ENCODE peak calls at places on chromosome 4, in ten cellular contexts. One of them, this sample, is unnamed. For H3K4me1, the result is how much of the 10 kb centered on the place peaks cover.

GRCh38 chr4:157048248-157048647 is 27.7 kb upstream of the GLRB start:
- DNase-seq in fibroblast of lung: peak
- DNase-seq in PC-3: no peak
- DNase-seq in tibial nerve: peak
- DNase-seq in thyroid gland: no peak
- DNase-seq in upper lobe of right lung: no peak
- DNase-seq in endothelial cell of umbilical vein: no peak
- DNase-seq in gastrocnemius medialis: peak
- DNase-seq in tibial artery: peak
- DNase-seq in lower lobe of right lung: no peak
- DNase-seq in this sample: no peak

GRCh38 chr4:54091637-54092404 is 8.1 kb upstream of the GSX2 start:
- DNase-seq in thyroid gland: peak
- DNase-seq in gastrocnemius medialis: peak
- DNase-seq in upper lobe of right lung: peak
- DNase-seq in fibroblast of lung: peak
- DNase-seq in tibial nerve: peak
- DNase-seq in lower lobe of right lung: peak
- DNase-seq in PC-3: peak
- DNase-seq in tibial artery: peak
- DNase-seq in endothelial cell of umbilical vein: peak
- DNase-seq in this sample: no peak

GRCh38 chr4:90546114-90546513 is 418.9 kb downstream of the CCSER1 start:
- DNase-seq in lower lobe of right lung: no peak
- DNase-seq in thyroid gland: no peak
- DNase-seq in endothelial cell of umbilical vein: peak
- DNase-seq in gastrocnemius medialis: no peak
- DNase-seq in tibial nerve: no peak
- DNase-seq in tibial artery: no peak
- DNase-seq in PC-3: peak
- DNase-seq in fibroblast of lung: peak
- DNase-seq in upper lobe of right lung: no peak
- DNase-seq in this sample: no peak

GRCh38 chr4:94576163-94576562 is 124.4 kb downstream of the PDLIM5 start:
- DNase-seq in fibroblast of lung: no peak
- DNase-seq in thyroid gland: no peak
- DNase-seq in PC-3: no peak
- DNase-seq in tibial artery: no peak
- DNase-seq in endothelial cell of umbilical vein: no peak
- DNase-seq in upper lobe of right lung: no peak
- DNase-seq in gastrocnemius medialis: no peak
- DNase-seq in lower lobe of right lung: no peak
- DNase-seq in tibial nerve: no peak
- DNase-seq in this sample: no peak

GRCh38 chr4:182776376-182777058 is 140.7 kb downstream of the DCTD start:
- DNase-seq in upper lobe of right lung: no peak
- DNase-seq in PC-3: no peak
- DNase-seq in thyroid gland: no peak
- DNase-seq in tibial nerve: no peak
- DNase-seq in tibial artery: no peak
- DNase-seq in gastrocnemius medialis: no peak
- DNase-seq in fibroblast of lung: peak
- DNase-seq in lower lobe of right lung: no peak
- DNase-seq in endothelial cell of umbilical vein: no peak
- DNase-seq in this sample: no peak

GRCh38 chr4:51851090-51851936 is 8.4 kb downstream of the DCUN1D4 start:
- DNase-seq in tibial nerve: no peak
- DNase-seq in gastrocnemius medialis: no peak
- DNase-seq in lower lobe of right lung: no peak
- DNase-seq in upper lobe of right lung: no peak
- DNase-seq in thyroid gland: no peak
- DNase-seq in fibroblast of lung: no peak
- DNase-seq in PC-3: no peak
- DNase-seq in tibial artery: no peak
- DNase-seq in endothelial cell of umbilical vein: no peak
- DNase-seq in this sample: peak

GRCh38 chr4:74237425-74237966 is 70.8 kb upstream of the EPGN start:
- DNase-seq in tibial artery: no peak
- DNase-seq in tibial nerve: no peak
- DNase-seq in fibroblast of lung: no peak
- DNase-seq in endothelial cell of umbilical vein: no peak
- DNase-seq in gastrocnemius medialis: no peak
- DNase-seq in thyroid gland: no peak
- DNase-seq in lower lobe of right lung: no peak
- DNase-seq in upper lobe of right lung: no peak
- DNase-seq in PC-3: no peak
- DNase-seq in this sample: no peak

GRCh38 chr4:75724867-75725724 is 719 bp downstream of the USO1 start:
- DNase-seq in PC-3: peak
- DNase-seq in tibial artery: peak
- DNase-seq in lower lobe of right lung: peak
- DNase-seq in gastrocnemius medialis: peak
- DNase-seq in tibial nerve: peak
- DNase-seq in upper lobe of right lung: peak
- DNase-seq in thyroid gland: peak
- DNase-seq in fibroblast of lung: peak
- DNase-seq in endothelial cell of umbilical vein: peak
- DNase-seq in this sample: peak

GRCh38 chr4:149555146-149555545 is 260.5 kb downstream of the IQCM start:
- DNase-seq in tibial artery: no peak
- DNase-seq in lower lobe of right lung: no peak
- DNase-seq in endothelial cell of umbilical vein: no peak
- DNase-seq in fibroblast of lung: peak
- DNase-seq in gastrocnemius medialis: no peak
- DNase-seq in upper lobe of right lung: no peak
- DNase-seq in PC-3: no peak
- DNase-seq in thyroid gland: no peak
- DNase-seq in tibial nerve: no peak
- DNase-seq in this sample: no peak

GRCh38 chr4:6542951-6543350 is 32.0 kb upstream of the MAN2B2 start:
- DNase-seq in thyroid gland: no peak
- DNase-seq in tibial nerve: no peak
- DNase-seq in lower lobe of right lung: no peak
- DNase-seq in upper lobe of right lung: no peak
- DNase-seq in gastrocnemius medialis: no peak
- DNase-seq in tibial artery: no peak
- DNase-seq in fibroblast of lung: no peak
- DNase-seq in endothelial cell of umbilical vein: no peak
- DNase-seq in PC-3: no peak
- DNase-seq in this sample: no peak

GRCh38 chr4:92172203-92172602 is 131.6 kb upstream of the GRID2 start:
- DNase-seq in gastrocnemius medialis: no peak
- DNase-seq in tibial artery: no peak
- DNase-seq in thyroid gland: no peak
- DNase-seq in fibroblast of lung: no peak
- DNase-seq in tibial nerve: no peak
- DNase-seq in PC-3: peak
- DNase-seq in endothelial cell of umbilical vein: no peak
- DNase-seq in upper lobe of right lung: no peak
- DNase-seq in lower lobe of right lung: no peak
- DNase-seq in this sample: no peak

DNA sequence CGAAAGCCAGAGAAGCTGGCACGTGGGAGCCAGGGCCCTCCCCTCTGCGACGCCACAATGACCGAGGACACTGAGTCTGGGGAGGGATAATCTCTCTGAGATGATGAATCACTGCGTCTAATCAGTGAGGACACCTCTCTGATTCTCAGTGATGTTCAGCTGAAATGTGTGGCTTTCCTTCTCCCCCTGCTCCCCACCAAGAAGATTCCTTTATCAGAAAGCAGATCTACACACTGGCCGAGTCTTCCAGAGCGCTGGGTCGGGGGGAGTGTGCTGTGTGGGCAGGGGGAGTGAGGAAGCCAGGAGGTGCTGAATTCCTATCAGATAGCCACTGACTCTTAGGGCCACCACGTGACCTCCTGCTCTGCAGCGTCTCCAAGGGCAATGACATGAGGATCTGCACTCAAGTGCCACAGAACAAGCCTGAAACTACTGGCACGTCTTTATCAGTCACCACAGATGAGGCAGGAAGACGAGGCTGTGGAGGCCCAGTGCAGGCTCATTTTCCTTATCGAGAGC is 89.2 kb downstream of the GATB start:
- DNase-seq in PC-3: no peak
- DNase-seq in thyroid gland: peak
- DNase-seq in gastrocnemius medialis: no peak
- DNase-seq in fibroblast of lung: no peak
- DNase-seq in lower lobe of right lung: no peak
- DNase-seq in endothelial cell of umbilical vein: no peak
- DNase-seq in tibial nerve: no peak
- DNase-seq in upper lobe of right lung: no peak
- DNase-seq in tibial artery: no peak
- DNase-seq in this sample: no peak
- TF ChIP-seq CTCF in PC-3: no peak
- TF ChIP-seq CTCF in thyroid gland: no peak
- TF ChIP-seq CTCF in gastrocnemius medialis: no peak
- TF ChIP-seq CTCF in fibroblast of lung: no peak
- TF ChIP-seq CTCF in lower lobe of right lung: no peak
- TF ChIP-seq CTCF in endothelial cell of umbilical vein: no peak
- TF ChIP-seq CTCF in tibial nerve: no peak
- TF ChIP-seq CTCF in upper lobe of right lung: no peak
- TF ChIP-seq CTCF in tibial artery: no peak
- TF ChIP-seq CTCF in this sample: no peak

GRCh38 chr4:111807556-111807955 is 337.7 kb upstream of the FAM241A start:
- DNase-seq in upper lobe of right lung: no peak
- DNase-seq in tibial artery: no peak
- DNase-seq in gastrocnemius medialis: no peak
- DNase-seq in endothelial cell of umbilical vein: no peak
- DNase-seq in tibial nerve: no peak
- DNase-seq in lower lobe of right lung: no peak
- DNase-seq in PC-3: no peak
- DNase-seq in thyroid gland: no peak
- DNase-seq in fibroblast of lung: no peak
- DNase-seq in this sample: no peak

GRCh38 chr4:111808174-111808573 is 337.1 kb upstream of the FAM241A start:
- DNase-seq in tibial nerve: no peak
- DNase-seq in fibroblast of lung: no peak
- DNase-seq in PC-3: no peak
- DNase-seq in thyroid gland: no peak
- DNase-seq in lower lobe of right lung: no peak
- DNase-seq in endothelial cell of umbilical vein: no peak
- DNase-seq in tibial artery: no peak
- DNase-seq in gastrocnemius medialis: no peak
- DNase-seq in upper lobe of right lung: no peak
- DNase-seq in this sample: no peak

GRCh38 chr4:111802191-111802590 is 343.1 kb upstream of the FAM241A start:
- DNase-seq in gastrocnemius medialis: no peak
- DNase-seq in upper lobe of right lung: no peak
- DNase-seq in tibial artery: no peak
- DNase-seq in tibial nerve: no peak
- DNase-seq in fibroblast of lung: no peak
- DNase-seq in PC-3: no peak
- DNase-seq in endothelial cell of umbilical vein: no peak
- DNase-seq in lower lobe of right lung: no peak
- DNase-seq in thyroid gland: no peak
- DNase-seq in this sample: no peak

GRCh38 chr4:111811661-111812060 is 333.6 kb upstream of the FAM241A start:
- DNase-seq in tibial artery: no peak
- DNase-seq in upper lobe of right lung: no peak
- DNase-seq in PC-3: no peak
- DNase-seq in endothelial cell of umbilical vein: no peak
- DNase-seq in fibroblast of lung: no peak
- DNase-seq in thyroid gland: no peak
- DNase-seq in lower lobe of right lung: no peak
- DNase-seq in tibial nerve: no peak
- DNase-seq in gastrocnemius medialis: no peak
- DNase-seq in this sample: no peak

GRCh38 chr4:111806331-111806730 is 338.9 kb upstream of the FAM241A start:
- DNase-seq in upper lobe of right lung: no peak
- DNase-seq in fibroblast of lung: no peak
- DNase-seq in tibial nerve: no peak
- DNase-seq in thyroid gland: no peak
- DNase-seq in tibial artery: no peak
- DNase-seq in lower lobe of right lung: no peak
- DNase-seq in endothelial cell of umbilical vein: no peak
- DNase-seq in gastrocnemius medialis: no peak
- DNase-seq in PC-3: peak
- DNase-seq in this sample: no peak
- H3K4me3 ChIP-seq in upper lobe of right lung: no peak
- H3K4me3 ChIP-seq in fibroblast of lung: no peak
- H3K4me3 ChIP-seq in tibial nerve: no peak
- H3K4me3 ChIP-seq in thyroid gland: no peak
- H3K4me3 ChIP-seq in tibial artery: no peak
- H3K4me3 ChIP-seq in lower lobe of right lung: no peak
- H3K4me3 ChIP-seq in endothelial cell of umbilical vein: no peak
- H3K4me3 ChIP-seq in gastrocnemius medialis: no peak
- H3K4me3 ChIP-seq in PC-3: no peak
- H3K4me3 ChIP-seq in this sample: no peak

GRCh38 chr4:105550641-105551040 is 1.8 kb upstream of the ARHGEF38 start:
- DNase-seq in endothelial cell of umbilical vein: no peak
- DNase-seq in thyroid gland: no peak
- DNase-seq in gastrocnemius medialis: no peak
- DNase-seq in tibial nerve: no peak
- DNase-seq in fibroblast of lung: no peak
- DNase-seq in lower lobe of right lung: no peak
- DNase-seq in upper lobe of right lung: no peak
- DNase-seq in tibial artery: no peak
- DNase-seq in PC-3: peak
- DNase-seq in this sample: no peak
- H3K4me1 ChIP-seq in endothelial cell of umbilical vein: under half
- H3K4me1 ChIP-seq in thyroid gland: under half
- H3K4me1 ChIP-seq in gastrocnemius medialis: under half
- H3K4me1 ChIP-seq in tibial nerve: under half
- H3K4me1 ChIP-seq in fibroblast of lung: under half
- H3K4me1 ChIP-seq in lower lobe of right lung: under half
- H3K4me1 ChIP-seq in upper lobe of right lung: under half
- H3K4me1 ChIP-seq in tibial artery: under half
- H3K4me1 ChIP-seq in PC-3: half or more
- H3K4me1 ChIP-seq in this sample: under half

DNA sequence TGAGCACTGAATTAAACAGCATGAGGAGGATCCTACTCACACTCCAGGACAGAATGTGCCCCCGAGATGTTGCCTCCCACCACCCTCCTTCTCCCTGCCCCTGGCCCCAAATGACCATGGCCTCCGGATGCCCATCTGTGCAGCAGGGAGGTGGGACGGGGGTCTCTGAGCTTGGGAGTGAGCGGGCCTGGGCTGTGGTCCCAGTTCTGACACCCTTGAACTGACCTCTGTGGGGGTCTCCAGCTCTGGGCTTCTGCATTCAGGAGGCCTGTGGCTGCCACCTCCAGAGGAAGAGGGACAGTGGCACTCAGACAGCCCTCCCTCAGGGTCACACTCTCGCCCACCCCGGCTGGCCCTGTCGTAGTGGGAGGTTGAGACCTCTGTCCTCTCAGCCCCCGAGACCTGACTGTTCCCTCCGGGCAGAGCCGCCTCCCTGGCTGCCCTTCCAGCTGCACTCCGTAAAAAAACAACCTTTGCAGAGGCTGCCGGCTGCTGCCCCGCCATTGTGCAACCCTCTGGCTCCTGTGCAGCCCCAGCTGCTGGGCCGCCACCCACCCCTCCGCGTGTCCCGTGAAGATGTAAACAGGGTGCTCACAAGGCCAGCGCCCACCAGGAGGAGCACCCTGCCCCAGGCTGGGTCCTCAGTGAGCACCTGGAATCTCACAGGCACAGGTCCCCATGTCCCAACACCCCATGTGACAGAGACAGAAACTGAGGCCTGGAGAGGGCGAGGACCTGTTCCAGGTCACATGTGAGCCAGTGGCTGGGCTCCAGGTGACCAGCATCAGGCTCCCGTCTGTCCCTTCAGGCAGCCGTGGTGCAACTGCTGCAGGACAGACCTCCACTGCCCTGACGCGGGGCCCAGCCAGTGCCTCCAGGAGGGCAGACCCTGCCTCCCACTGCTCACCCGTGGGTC is 39.6 kb downstream of the HTRA3 start:
- DNase-seq in tibial artery: peak
- DNase-seq in PC-3: no peak
- DNase-seq in upper lobe of right lung: peak
- DNase-seq in tibial nerve: peak
- DNase-seq in lower lobe of right lung: peak
- DNase-seq in thyroid gland: peak
- DNase-seq in endothelial cell of umbilical vein: no peak
- DNase-seq in fibroblast of lung: no peak
- DNase-seq in gastrocnemius medialis: peak
- DNase-seq in this sample: no peak
- TF ChIP-seq CTCF in tibial artery: no peak
- TF ChIP-seq CTCF in PC-3: no peak
- TF ChIP-seq CTCF in upper lobe of right lung: peak
- TF ChIP-seq CTCF in tibial nerve: peak
- TF ChIP-seq CTCF in lower lobe of right lung: no peak
- TF ChIP-seq CTCF in thyroid gland: no peak
- TF ChIP-seq CTCF in endothelial cell of umbilical vein: no peak
- TF ChIP-seq CTCF in fibroblast of lung: peak
- TF ChIP-seq CTCF in gastrocnemius medialis: peak
- TF ChIP-seq CTCF in this sample: peak

This sample was measured in esophagus muscularis mucosa.